ENCODE peak calls at places on chromosomes 7 and 10, in five cellular contexts. A is amniotic stem cell, H is uterus, J is putamen, W is aorta. K is an unnamed sample.

GRCh38 chr7:25949672-25950487 is 202.1 kb upstream of the NFE2L3 start:
- DNase-seq in A (no peak), H (no peak), J (no peak), W (no peak), K (no peak)

GRCh38 chr10:20839910-20840309 is 57.2 kb downstream of the NEBL start:
- DNase-seq in A (no peak), H (no peak), J (no peak), W (no peak), K (no peak)

GRCh38 chr7:22853674-22854157 is 31.1 kb upstream of the TOMM7 start:
- DNase-seq in A (no peak), H (peak; percentile 63), J (no peak), W (peak; percentile 54), K (no peak)

GRCh38 chr7:97499204-97499603 is 232.7 kb upstream of the TAC1 start:
- DNase-seq in A (no peak), H (no peak), J (no peak), W (no peak), K (no peak)

GRCh38 chr10:20494474-20494873 is 402.6 kb downstream of the NEBL start:
- DNase-seq in A (no peak), H (no peak), J (no peak), W (no peak), K (no peak)

GRCh38 chr10:115982526-115982925 is 290.5 kb downstream of the GFRA1 start:
- DNase-seq in A (no peak), H (no peak), J (no peak), W (no peak), K (no peak)

GRCh38 chr10:5446390-5446926 is 34.1 kb downstream of the NET1 start:
- DNase-seq in A (peak; percentile 88), H (peak; percentile 94), J (peak; percentile 50), W (peak; percentile 95), K (peak; percentile 92)

GRCh38 chr10:100882251-100882643 is 30.5 kb upstream of the SLF2 start:
- DNase-seq in A (no peak), H (no peak), J (no peak), W (no peak), K (no peak)

GRCh38 chr10:118564114-118564513 is 31.3 kb downstream of the PRLHR start:
- DNase-seq in A (no peak), H (no peak), J (no peak), W (no peak), K (no peak)

GRCh38 chr10:110852255-110852896 is 19.4 kb upstream of the PDCD4 start:
- DNase-seq in A (no peak), H (peak; percentile 7), J (no peak), W (no peak), K (no peak)

GRCh38 chr10:49649294-49649693 is 30.2 kb upstream of the C10orf53 start:
- DNase-seq in A (no peak), H (no peak), J (no peak), W (no peak), K (no peak)

GRCh38 chr10:30384791-30385201 is 35.7 kb upstream of the MTPAP start:
- DNase-seq in A (peak; percentile 6), H (no peak), J (no peak), W (no peak), K (no peak)

GRCh38 chr10:24254180-24254579 is 45.2 kb downstream of the KIAA1217 start:
- DNase-seq in A (no peak), H (no peak), J (no peak), W (peak; percentile 46), K (peak; percentile 43)

GRCh38 chr10:85666987-85667386 is 699.6 kb downstream of the GRID1 start:
- DNase-seq in A (no peak), H (no peak), J (peak; percentile 49), W (no peak), K (no peak)

GRCh38 chr10:86888585-86889381 is 68.6 kb downstream of the MMRN2 start:
- DNase-seq in A (peak; percentile 25), H (no peak), J (no peak), W (no peak), K (no peak)

GRCh38 chr7:46626261-46627037 is 705.4 kb upstream of the IGFBP3 start:
- DNase-seq in A (no peak), H (no peak), J (no peak), W (no peak), K (no peak)

GRCh38 chr10:43573250-43574034 is 974 bp downstream of the ZNF239 start:
- DNase-seq in A (no peak), H (no peak), J (no peak), W (no peak), K (no peak)

GRCh38 chr7:133611955-133612354 is 359.1 kb downstream of the EXOC4 start:
- DNase-seq in A (no peak), H (no peak), J (no peak), W (no peak), K (no peak)

GRCh38 chr7:149860821-149861727 is 12.7 kb upstream of the ATP6V0E2 start:
- DNase-seq in A (no peak), H (no peak), J (no peak), W (no peak), K (no peak)

GRCh38 chr7:82442492-82443043 is 1.0 kb downstream of the CACNA2D1 start:
- DNase-seq in A (no peak), H (no peak), J (peak; percentile 39), W (no peak), K (peak; percentile 22)

GRCh38 chr10:95430231-95430951 is 130.8 kb downstream of the SORBS1 start:
- DNase-seq in A (peak; percentile 5), H (peak; percentile 74), J (no peak), W (no peak), K (no peak)

GRCh38 chr10:92110039-92110794 is 180.7 kb downstream of the CPEB3 start:
- DNase-seq in A (no peak), H (no peak), J (no peak), W (no peak), K (no peak)

GRCh38 chr7:151060416-151061234 is 1.2 kb downstream of the SLC4A2 start:
- DNase-seq in A (no peak), H (peak; percentile 47), J (peak; percentile 63), W (no peak), K (no peak)

GRCh38 chr10:97759157-97759980 is 12.4 kb downstream of the SFRP5 start:
- DNase-seq in A (no peak), H (peak; percentile 32), J (peak; percentile 34), W (peak; percentile 71), K (peak; percentile 83)

GRCh38 chr7:16644624-16644986 is 949 bp downstream of the ANKMY2 start:
- DNase-seq in A (no peak), H (peak; percentile 46), J (no peak), W (peak; percentile 73), K (peak; percentile 51)

K was measured in psoas muscle.